ENCODE peak calls at places on chromosomes 7 and 10, in six cellular contexts. N is activated CD8-positive, alpha-beta T cell treated with anti-CD3 and anti-CD28 coated beads for 36 hours; U is pancreas; L is chondrocyte; O is WERI-Rb-1; S is fibroblast of lung. Z is an unnamed sample.

GRCh38 chr10:43196131-43196980 is 58.1 kb downstream of the CSGALNACT2 start:
- DNase-seq in O (no peak), N (no peak), L (peak), S (no peak), U (peak), Z (no peak)

GRCh38 chr10:117226813-117227451 is 14.0 kb upstream of the SLC18A2 start:
- DNase-seq in S (no peak), O (peak), N (peak), U (no peak), L (no peak), Z (peak)

GRCh38 chr7:4078580-4078979 is 603.5 kb upstream of the FOXK1 start:
- DNase-seq in L (no peak), O (no peak), U (no peak), N (no peak), S (no peak), Z (no peak)

GRCh38 chr7:16338065-16338464 is 83.3 kb downstream of the CRPPA start:
- DNase-seq in O (no peak), U (no peak), N (no peak), S (no peak), L (no peak), Z (no peak)

GRCh38 chr7:98334077-98334476 is 52.6 kb downstream of the BRI3 start:
- DNase-seq in O (no peak), S (no peak), N (no peak), U (no peak), L (no peak), Z (no peak)

GRCh38 chr10:63128443-63128842 is 4.7 kb upstream of the NRBF2 start:
- DNase-seq in L (no peak), N (no peak), U (no peak), O (no peak), S (peak), Z (no peak)

GRCh38 chr7:75536491-75536890 is 44.4 kb downstream of the SPDYE5 start:
- DNase-seq in O (no peak), L (no peak), U (no peak), N (no peak), S (no peak), Z (no peak)

GRCh38 chr7:67625257-67625713 is 628.7 kb downstream of the TYW1 start:
- DNase-seq in S (peak), O (peak), U (peak), N (peak), L (no peak), Z (peak)

GRCh38 chr7:30468791-30469190 is 9.8 kb downstream of the NOD1 start:
- DNase-seq in L (no peak), N (no peak), S (peak), O (no peak), U (no peak), Z (no peak)

GRCh38 chr10:105757302-105757701 is 1116.2 kb downstream of the SORCS3 start:
- DNase-seq in O (no peak), L (no peak), S (no peak), N (no peak), U (no peak), Z (no peak)

GRCh38 chr10:122845783-122846332 is at the start of gene CUZD1:
- DNase-seq in L (no peak), O (no peak), S (no peak), U (peak), N (no peak), Z (no peak)

GRCh38 chr7:44278451-44279161 is 46.8 kb downstream of the CAMK2B start:
- DNase-seq in N (no peak), O (peak), U (peak), S (peak), L (peak), Z (peak)

GRCh38 chr7:129776397-129776792 is 164.9 kb downstream of the NRF1 start:
- DNase-seq in S (no peak), U (no peak), O (no peak), L (no peak), N (no peak), Z (no peak)

GRCh38 chr10:22618081-22618785 is 96.1 kb downstream of the PIP4K2A start:
- DNase-seq in S (no peak), L (no peak), U (no peak), O (no peak), N (peak), Z (no peak)

GRCh38 chr7:79933144-79933543 is 201.5 kb upstream of the GNAI1 start:
- DNase-seq in U (no peak), O (no peak), S (peak), L (no peak), N (no peak), Z (no peak)

GRCh38 chr7:45181286-45181960 is 23.8 kb downstream of the RAMP3 start:
- DNase-seq in S (no peak), U (no peak), L (peak), O (no peak), N (no peak), Z (no peak)

DNA sequence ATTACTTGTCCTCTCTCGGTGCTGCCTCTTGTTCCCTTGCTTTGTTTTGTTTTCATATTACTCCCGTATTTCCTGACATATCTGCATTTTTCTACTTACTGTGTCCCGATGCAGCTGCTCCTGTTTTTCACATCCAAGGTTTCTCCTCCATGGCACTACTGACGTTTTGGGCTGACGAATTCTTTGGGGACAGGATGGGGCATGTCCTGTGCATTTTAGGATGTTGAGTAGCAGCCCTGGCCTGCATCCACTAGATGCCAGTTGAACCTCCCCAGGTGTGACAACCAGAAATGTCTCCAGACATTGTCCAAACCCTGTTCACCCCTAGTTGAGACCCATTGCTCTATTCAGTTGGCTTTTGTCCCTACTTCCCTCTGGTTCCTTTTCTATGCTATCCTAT is 12.4 kb downstream of the ZNF789 start:
- DNase-seq in U (no peak), S (no peak), N (no peak), O (no peak), L (no peak), Z (no peak)
- TF ChIP-seq CTCF in U (no peak), S (no peak), N (no peak), O (no peak), L (no peak), Z (no peak)

GRCh38 chr10:128210215-128211063 is 84.2 kb upstream of the MKI67 start:
- DNase-seq in U (peak), S (peak), O (peak), L (no peak), N (peak), Z (peak)
- TF ChIP-seq CTCF in U (peak), S (peak), O (peak), L (peak), N (peak), Z (peak)

GRCh38 chr7:142787783-142788182 is 17.0 kb downstream of the PRSS2 start:
- DNase-seq in L (no peak), S (no peak), O (no peak), N (peak), U (no peak), Z (no peak)

GRCh38 chr7:142787034-142787768 is 16.4 kb downstream of the PRSS2 start:
- DNase-seq in S (no peak), L (no peak), U (no peak), N (no peak), O (no peak), Z (no peak)

GRCh38 chr7:142782922-142783900 is 12.4 kb downstream of the PRSS2 start:
- DNase-seq in L (no peak), N (peak), U (peak), O (peak), S (peak), Z (peak)

GRCh38 chr7:142785841-142786250 is 15.1 kb downstream of the PRSS2 start:
- DNase-seq in N (peak), S (no peak), L (no peak), U (no peak), O (no peak), Z (peak)

DNA sequence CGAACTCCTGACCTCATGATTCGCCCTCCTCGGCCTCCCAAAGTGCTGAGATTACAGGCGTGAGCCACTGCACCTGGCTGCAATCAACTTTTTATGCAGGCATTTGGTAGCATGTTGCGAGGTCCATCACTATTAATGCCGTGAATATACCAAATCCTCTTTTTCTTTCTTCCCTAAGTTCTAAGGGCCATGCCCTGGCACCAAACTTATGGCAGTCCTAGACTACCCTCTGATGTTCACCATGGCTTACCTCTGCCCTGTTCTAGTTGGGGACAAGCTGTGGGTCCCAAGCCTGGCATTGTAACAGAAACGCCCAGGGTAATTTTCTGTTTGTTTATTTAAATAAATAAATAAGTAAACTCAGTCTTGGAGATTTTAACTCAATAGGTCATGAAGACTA is 13.3 kb downstream of the PRSS2 start:
- DNase-seq in O (no peak), U (no peak), S (no peak), N (no peak), L (no peak), Z (no peak)
- TF ChIP-seq CTCF in O (no peak), U (no peak), S (no peak), N (no peak), L (no peak), Z (no peak)

GRCh38 chr7:46568420-46569116 is 647.5 kb upstream of the IGFBP3 start:
- DNase-seq in O (no peak), L (no peak), U (no peak), S (no peak), N (no peak), Z (peak)
- TF ChIP-seq CTCF in O (no peak), L (no peak), U (no peak), S (no peak), N (no peak), Z (no peak)

GRCh38 chr10:86135191-86135590 is 231.4 kb downstream of the GRID1 start:
- DNase-seq in N (no peak), L (peak), U (no peak), S (no peak), O (no peak), Z (no peak)
- TF ChIP-seq CTCF in N (no peak), L (no peak), U (no peak), S (no peak), O (no peak), Z (no peak)